ENCODE peak calls at places on chromosome 21, in seven cellular contexts. One of them, this sample, is unnamed.

GRCh38 chr21:25929859-25930520 is 195.2 kb downstream of the GABPA start:
- DNase-seq in COLO829: no peak
- DNase-seq in brain pericyte: no peak
- DNase-seq in foreskin fibroblast: peak
- DNase-seq in bronchial epithelial cell: peak
- DNase-seq in GM18507: no peak
- DNase-seq in transverse colon: no peak
- DNase-seq in this sample: no peak

GRCh38 chr21:42094811-42095210 is 23.7 kb downstream of the UMODL1 start:
- DNase-seq in foreskin fibroblast: no peak
- DNase-seq in transverse colon: no peak
- DNase-seq in bronchial epithelial cell: no peak
- DNase-seq in GM18507: no peak
- DNase-seq in COLO829: no peak
- DNase-seq in brain pericyte: no peak
- DNase-seq in this sample: no peak

GRCh38 chr21:45264146-45264918 is 23.4 kb downstream of the POFUT2 start:
- DNase-seq in foreskin fibroblast: no peak
- DNase-seq in brain pericyte: no peak
- DNase-seq in GM18507: no peak
- DNase-seq in COLO829: no peak
- DNase-seq in transverse colon: no peak
- DNase-seq in bronchial epithelial cell: no peak
- DNase-seq in this sample: no peak

GRCh38 chr21:44510109-44510507 is 29.9 kb downstream of the KRTAP10-1 start:
- DNase-seq in COLO829: no peak
- DNase-seq in GM18507: no peak
- DNase-seq in foreskin fibroblast: no peak
- DNase-seq in bronchial epithelial cell: no peak
- DNase-seq in brain pericyte: no peak
- DNase-seq in transverse colon: no peak
- DNase-seq in this sample: no peak

GRCh38 chr21:38937844-38938243 is 132.1 kb downstream of the ETS2 start:
- DNase-seq in GM18507: no peak
- DNase-seq in transverse colon: no peak
- DNase-seq in COLO829: no peak
- DNase-seq in bronchial epithelial cell: no peak
- DNase-seq in foreskin fibroblast: no peak
- DNase-seq in brain pericyte: no peak
- DNase-seq in this sample: no peak

GRCh38 chr21:33265664-33266049 is 510 bp upstream of the IL10RB start:
- DNase-seq in transverse colon: peak
- DNase-seq in brain pericyte: no peak
- DNase-seq in foreskin fibroblast: peak
- DNase-seq in GM18507: peak
- DNase-seq in COLO829: no peak
- DNase-seq in bronchial epithelial cell: peak
- DNase-seq in this sample: peak

GRCh38 chr21:42027085-42027803 is 17.1 kb upstream of the ZBTB21 start:
- DNase-seq in bronchial epithelial cell: no peak
- DNase-seq in brain pericyte: no peak
- DNase-seq in foreskin fibroblast: no peak
- DNase-seq in GM18507: no peak
- DNase-seq in transverse colon: no peak
- DNase-seq in COLO829: no peak
- DNase-seq in this sample: no peak

GRCh38 chr21:37168666-37169065 is 95.6 kb downstream of the TTC3 start:
- DNase-seq in GM18507: no peak
- DNase-seq in COLO829: no peak
- DNase-seq in transverse colon: no peak
- DNase-seq in foreskin fibroblast: no peak
- DNase-seq in bronchial epithelial cell: no peak
- DNase-seq in brain pericyte: no peak
- DNase-seq in this sample: no peak

GRCh38 chr21:41908829-41909228 is 29.7 kb upstream of the PRDM15 start:
- DNase-seq in transverse colon: no peak
- DNase-seq in COLO829: no peak
- DNase-seq in brain pericyte: no peak
- DNase-seq in bronchial epithelial cell: no peak
- DNase-seq in foreskin fibroblast: no peak
- DNase-seq in GM18507: no peak
- DNase-seq in this sample: no peak

GRCh38 chr21:35664683-35665082 is 395.6 kb downstream of the SETD4 start:
- DNase-seq in transverse colon: no peak
- DNase-seq in foreskin fibroblast: no peak
- DNase-seq in GM18507: no peak
- DNase-seq in bronchial epithelial cell: peak
- DNase-seq in brain pericyte: no peak
- DNase-seq in COLO829: peak
- DNase-seq in this sample: no peak

GRCh38 chr21:35925497-35925896 is 134.8 kb downstream of the SETD4 start:
- DNase-seq in COLO829: peak
- DNase-seq in foreskin fibroblast: peak
- DNase-seq in bronchial epithelial cell: peak
- DNase-seq in brain pericyte: no peak
- DNase-seq in GM18507: no peak
- DNase-seq in transverse colon: no peak
- DNase-seq in this sample: no peak

GRCh38 chr21:29650561-29651022 is 289.2 kb downstream of the GRIK1 start:
- DNase-seq in GM18507: no peak
- DNase-seq in transverse colon: no peak
- DNase-seq in bronchial epithelial cell: no peak
- DNase-seq in brain pericyte: no peak
- DNase-seq in foreskin fibroblast: no peak
- DNase-seq in COLO829: no peak
- DNase-seq in this sample: no peak

GRCh38 chr21:26795866-26796329 is 49.3 kb downstream of the ADAMTS1 start:
- DNase-seq in bronchial epithelial cell: peak
- DNase-seq in foreskin fibroblast: peak
- DNase-seq in transverse colon: peak
- DNase-seq in COLO829: peak
- DNase-seq in brain pericyte: peak
- DNase-seq in GM18507: no peak
- DNase-seq in this sample: no peak

GRCh38 chr21:45818904-45819285 is 162.7 kb upstream of the COL6A1 start:
- DNase-seq in GM18507: peak
- DNase-seq in bronchial epithelial cell: peak
- DNase-seq in brain pericyte: peak
- DNase-seq in COLO829: no peak
- DNase-seq in transverse colon: no peak
- DNase-seq in foreskin fibroblast: peak
- DNase-seq in this sample: no peak

GRCh38 chr21:42148097-42148496 is 70.8 kb upstream of the ABCG1 start:
- DNase-seq in transverse colon: no peak
- DNase-seq in foreskin fibroblast: no peak
- DNase-seq in COLO829: no peak
- DNase-seq in bronchial epithelial cell: no peak
- DNase-seq in GM18507: no peak
- DNase-seq in brain pericyte: no peak
- DNase-seq in this sample: peak

GRCh38 chr21:45078877-45079281 is 4.5 kb downstream of the ADARB1 start:
- DNase-seq in transverse colon: peak
- DNase-seq in COLO829: no peak
- DNase-seq in GM18507: no peak
- DNase-seq in brain pericyte: no peak
- DNase-seq in bronchial epithelial cell: peak
- DNase-seq in foreskin fibroblast: peak
- DNase-seq in this sample: peak

GRCh38 chr21:29114765-29115164 is 15.7 kb upstream of the MAP3K7CL start:
- DNase-seq in COLO829: no peak
- DNase-seq in brain pericyte: peak
- DNase-seq in GM18507: no peak
- DNase-seq in transverse colon: no peak
- DNase-seq in bronchial epithelial cell: peak
- DNase-seq in foreskin fibroblast: peak
- DNase-seq in this sample: no peak

GRCh38 chr21:45767071-45768006 is 123.8 kb downstream of the PCBP3 start:
- DNase-seq in foreskin fibroblast: peak
- DNase-seq in GM18507: no peak
- DNase-seq in transverse colon: no peak
- DNase-seq in bronchial epithelial cell: no peak
- DNase-seq in COLO829: no peak
- DNase-seq in brain pericyte: no peak
- DNase-seq in this sample: no peak

GRCh38 chr21:31161157-31161556 is 122.9 kb upstream of the KRTAP19-8 start:
- DNase-seq in transverse colon: no peak
- DNase-seq in bronchial epithelial cell: peak
- DNase-seq in brain pericyte: no peak
- DNase-seq in COLO829: peak
- DNase-seq in foreskin fibroblast: peak
- DNase-seq in GM18507: no peak
- DNase-seq in this sample: no peak

GRCh38 chr21:42565886-42566523 is 52.4 kb downstream of the SLC37A1 start:
- DNase-seq in transverse colon: peak
- DNase-seq in COLO829: no peak
- DNase-seq in bronchial epithelial cell: no peak
- DNase-seq in GM18507: no peak
- DNase-seq in foreskin fibroblast: no peak
- DNase-seq in brain pericyte: no peak
- DNase-seq in this sample: peak

GRCh38 chr21:16241500-16241963 is 511.8 kb downstream of the USP25 start:
- DNase-seq in COLO829: no peak
- DNase-seq in brain pericyte: no peak
- DNase-seq in foreskin fibroblast: no peak
- DNase-seq in bronchial epithelial cell: no peak
- DNase-seq in transverse colon: no peak
- DNase-seq in GM18507: no peak
- DNase-seq in this sample: no peak

This sample was measured in natural killer cell.